ENCODE peak calls at places on chromosomes 6 and 20, in four cellular contexts. E is ovary, W is stomach, G is tibial nerve. Q is an unnamed sample.

GRCh38 chr6:53910834-53911233 is 116.0 kb downstream of the LRRC1 start:
- DNase-seq in E (no peak), W (no peak), G (no peak), Q (no peak)

GRCh38 chr20:40506567-40506966 is 182.5 kb downstream of the MAFB start:
- DNase-seq in E (peak), W (peak), G (peak), Q (peak)

GRCh38 chr20:43540673-43541060 is 18.2 kb upstream of the SGK2 start:
- DNase-seq in E (no peak), W (peak), G (no peak), Q (no peak)

GRCh38 chr6:7528565-7528964 is 12.9 kb upstream of the DSP start:
- DNase-seq in E (no peak), W (no peak), G (no peak), Q (no peak)

GRCh38 chr6:138404666-138405337 is 779 bp downstream of the HEBP2 start:
- DNase-seq in E (peak), W (no peak), G (no peak), Q (no peak)

GRCh38 chr20:57195759-57196100 is 70.7 kb downstream of the BMP7 start:
- DNase-seq in E (no peak), W (no peak), G (no peak), Q (no peak)

GRCh38 chr20:38193586-38194105 is 28.6 kb upstream of the TGM2 start:
- DNase-seq in E (no peak), W (no peak), G (no peak), Q (no peak)

GRCh38 chr6:74741608-74742007 is 464.2 kb downstream of the COL12A1 start:
- DNase-seq in E (no peak), W (no peak), G (no peak), Q (no peak)

GRCh38 chr6:125789576-125790402 is 971 bp upstream of the NCOA7 start:
- DNase-seq in E (peak), W (peak), G (no peak), Q (no peak)

GRCh38 chr6:158870418-158870957 is 51.3 kb upstream of the EZR start:
- DNase-seq in E (no peak), W (no peak), G (no peak), Q (no peak)

GRCh38 chr6:166786704-166787293 is 159.7 kb upstream of the RPS6KA2 start:
- DNase-seq in E (no peak), W (no peak), G (no peak), Q (no peak)

GRCh38 chr6:54533567-54533966 is 225.3 kb downstream of the TINAG start:
- DNase-seq in E (no peak), W (no peak), G (no peak), Q (no peak)

GRCh38 chr20:49964964-49965780 is 17.6 kb upstream of the SNAI1 start:
- DNase-seq in E (no peak), W (peak), G (no peak), Q (no peak)

GRCh38 chr6:6713660-6714446 is 125.3 kb downstream of the LY86 start:
- DNase-seq in E (no peak), W (no peak), G (peak), Q (no peak)

GRCh38 chr20:20946122-20946759 is 159.9 kb downstream of the LINC00237 start:
- DNase-seq in E (no peak), W (no peak), G (no peak), Q (no peak)

GRCh38 chr6:21325201-21325856 is 268.2 kb upstream of the SOX4 start:
- DNase-seq in E (no peak), W (no peak), G (no peak), Q (no peak)

GRCh38 chr6:131733376-131734016 is 22.7 kb upstream of the CTAGE9 start:
- DNase-seq in E (no peak), W (no peak), G (no peak), Q (no peak)

GRCh38 chr20:36310215-36310981 is 4.3 kb downstream of the DLGAP4 start:
- DNase-seq in E (no peak), W (no peak), G (no peak), Q (no peak)

GRCh38 chr20:8399963-8400362 is 267.9 kb downstream of the PLCB1 start:
- DNase-seq in E (no peak), W (no peak), G (no peak), Q (no peak)

GRCh38 chr6:46684771-46685170 is 2.9 kb upstream of the TDRD6 start:
- DNase-seq in E (no peak), W (no peak), G (no peak), Q (no peak)

GRCh38 chr20:22285555-22285954 is 298.8 kb downstream of the FOXA2 start:
- DNase-seq in E (no peak), W (no peak), G (no peak), Q (no peak)

GRCh38 chr6:106103728-106104109 is 17.6 kb downstream of the PRDM1 start:
- DNase-seq in E (no peak), W (peak), G (no peak), Q (no peak)

GRCh38 chr6:167528239-167528638 is 203.4 kb downstream of the TTLL2 start:
- DNase-seq in E (no peak), W (no peak), G (no peak), Q (no peak)

GRCh38 chr6:85923013-85923430 is 280.3 kb upstream of the SYNCRIP start:
- DNase-seq in E (peak), W (no peak), G (no peak), Q (no peak)

GRCh38 chr20:33811763-33812672 is 870 bp downstream of the CHMP4B start:
- DNase-seq in E (peak), W (peak), G (peak), Q (peak)

GRCh38 chr20:42082611-42083010 is 464.4 kb upstream of the CHD6 start:
- DNase-seq in E (no peak), W (no peak), G (peak), Q (no peak)

GRCh38 chr20:51388227-51388626 is 154.3 kb downstream of the NFATC2 start:
- DNase-seq in E (no peak), W (no peak), G (no peak), Q (no peak)

GRCh38 chr6:133641111-133641510 is 247.8 kb upstream of the TCF21 start:
- DNase-seq in E (no peak), W (no peak), G (no peak), Q (no peak)

GRCh38 chr20:32635764-32636163 is 38.0 kb downstream of the C20orf203 start:
- DNase-seq in E (no peak), W (no peak), G (no peak), Q (no peak)

GRCh38 chr6:150964765-150965164 is 99.3 kb downstream of the MTHFD1L start:
- DNase-seq in E (no peak), W (no peak), G (no peak), Q (no peak)

GRCh38 chr20:15902493-15902892 is 670.8 kb downstream of the KIF16B start:
- DNase-seq in E (no peak), W (no peak), G (no peak), Q (no peak)

GRCh38 chr6:106488494-106489369 is 128.2 kb downstream of the CRYBG1 start:
- DNase-seq in E (no peak), W (no peak), G (no peak), Q (no peak)

GRCh38 chr6:154555075-154555677 is 44.7 kb upstream of the CNKSR3 start:
- DNase-seq in E (no peak), W (no peak), G (no peak), Q (no peak)

GRCh38 chr6:129115491-129115890 is 232.6 kb downstream of the LAMA2 start:
- DNase-seq in E (no peak), W (no peak), G (no peak), Q (no peak)

GRCh38 chr20:49557449-49557848 is 10.5 kb downstream of the PTGIS start:
- DNase-seq in E (no peak), W (no peak), G (no peak), Q (no peak)

GRCh38 chr6:41408576-41408975 is 73.2 kb downstream of the NCR2 start:
- DNase-seq in E (no peak), W (no peak), G (no peak), Q (no peak)

GRCh38 chr20:51487525-51488279 is 54.8 kb downstream of the NFATC2 start:
- DNase-seq in E (no peak), W (no peak), G (no peak), Q (no peak)

GRCh38 chr6:121106962-121107361 is 227.3 kb downstream of the TBC1D32 start:
- DNase-seq in E (no peak), W (no peak), G (no peak), Q (no peak)

GRCh38 chr6:121105461-121105860 is 228.8 kb downstream of the TBC1D32 start:
- DNase-seq in E (no peak), W (no peak), G (no peak), Q (no peak)

GRCh38 chr6:121112358-121112757 is 221.9 kb downstream of the TBC1D32 start:
- DNase-seq in E (no peak), W (no peak), G (no peak), Q (no peak)

DNA sequence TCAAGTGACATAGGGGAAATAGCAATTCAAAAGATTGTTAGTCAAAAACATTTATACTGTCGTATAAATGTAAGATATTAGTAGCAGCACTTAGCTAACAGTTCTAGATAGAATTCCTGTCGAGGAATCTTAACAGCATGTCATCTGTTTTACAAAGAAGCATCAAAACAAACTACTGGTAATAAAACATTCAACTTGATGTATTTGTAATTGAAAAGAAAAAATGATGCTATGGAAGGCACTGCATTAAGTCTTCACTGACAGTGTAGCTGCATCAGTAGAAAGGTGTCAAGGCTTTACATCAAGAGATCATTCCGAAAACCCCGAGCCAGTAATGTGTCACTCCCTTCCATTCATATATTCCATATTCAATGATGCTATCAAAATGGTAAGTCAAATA is 223.5 kb downstream of the TBC1D32 start:
- DNase-seq in E (no peak), W (no peak), G (no peak), Q (no peak)
- TF ChIP-seq EP300 in E (no peak), W (no peak), G (no peak), Q (no peak)

GRCh38 chr6:104859225-104860146 is at the start of gene HACE1:
- DNase-seq in E (peak), W (peak), G (peak), Q (peak)

GRCh38 chr6:104860221-104860620 is 502 bp upstream of the HACE1 start:
- DNase-seq in E (no peak), W (no peak), G (no peak), Q (no peak)

DNA sequence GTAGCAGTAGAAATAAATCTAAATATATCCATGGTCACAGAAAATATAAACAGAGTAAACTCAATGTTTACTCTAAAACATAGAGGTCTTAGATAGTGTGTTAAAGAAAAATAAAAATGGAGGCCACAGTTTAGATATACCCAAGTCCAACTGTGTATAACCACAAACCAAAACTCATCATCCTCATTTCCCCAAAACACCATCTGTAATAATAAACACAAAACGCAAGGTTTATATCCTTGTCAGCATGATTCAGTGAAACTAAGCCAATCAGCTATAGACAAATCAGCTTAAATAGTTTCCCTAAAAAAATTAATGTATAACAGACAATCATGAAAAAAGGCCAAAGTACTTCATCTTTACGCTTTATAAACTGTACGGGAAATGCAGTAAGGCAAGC is 2.7 kb upstream of the HACE1 start:
- DNase-seq in E (no peak), W (no peak), G (no peak), Q (no peak)
- TF ChIP-seq EP300 in E (no peak), W (no peak), G (no peak), Q (no peak)

DNA sequence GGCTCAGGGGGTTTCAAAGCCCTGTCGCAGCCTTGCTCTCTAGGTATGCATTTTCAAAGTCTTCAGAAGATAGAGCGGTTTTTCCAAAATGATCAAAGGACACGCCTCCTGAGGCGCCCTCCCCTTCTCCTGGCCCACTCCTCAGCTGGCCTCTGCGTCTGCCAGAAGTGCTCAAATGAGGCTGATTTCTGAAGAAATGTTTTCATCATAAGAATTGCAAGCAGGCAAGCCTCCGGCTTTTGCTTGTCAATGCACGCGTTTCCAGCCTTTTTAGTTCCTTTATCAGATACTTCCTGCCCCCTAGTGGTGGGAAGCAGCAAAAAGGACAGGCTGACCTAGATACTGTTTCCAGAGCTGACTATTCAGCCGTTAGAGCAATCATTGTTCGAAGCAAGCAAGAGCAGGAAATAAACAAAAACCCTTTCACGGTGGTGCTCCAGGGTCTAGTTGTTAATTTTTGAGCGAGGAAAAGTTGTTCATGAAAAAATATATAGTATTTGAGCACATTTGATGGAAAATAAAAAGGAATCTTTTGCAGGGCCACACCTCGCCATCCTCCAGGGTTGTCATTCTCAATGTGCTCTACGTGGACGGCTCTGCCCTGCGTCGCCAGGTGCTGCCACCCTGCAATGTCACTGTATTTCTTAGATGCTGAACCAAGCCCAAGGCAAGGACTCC is 93.4 kb upstream of the ASF1A start:
- DNase-seq in E (peak), W (peak), G (peak), Q (peak)
- TF ChIP-seq EP300 in E (no peak), W (no peak), G (no peak), Q (no peak)

GRCh38 chr6:57317060-57317943 is at the start of gene PRIM2:
- DNase-seq in E (peak), W (peak), G (peak), Q (peak)
- TF ChIP-seq EP300 in E (no peak), W (no peak), G (peak), Q (no peak)

GRCh38 chr6:88120635-88121034 is 45.5 kb downstream of the CNR1 start:
- DNase-seq in E (no peak), W (no peak), G (no peak), Q (no peak)
- TF ChIP-seq EP300 in E (no peak), W (no peak), G (no peak), Q (no peak)

GRCh38 chr6:15363523-15364400 is 117.9 kb downstream of the JARID2 start:
- DNase-seq in E (no peak), W (no peak), G (no peak), Q (no peak)
- TF ChIP-seq EP300 in E (no peak), W (no peak), G (no peak), Q (no peak)

DNA sequence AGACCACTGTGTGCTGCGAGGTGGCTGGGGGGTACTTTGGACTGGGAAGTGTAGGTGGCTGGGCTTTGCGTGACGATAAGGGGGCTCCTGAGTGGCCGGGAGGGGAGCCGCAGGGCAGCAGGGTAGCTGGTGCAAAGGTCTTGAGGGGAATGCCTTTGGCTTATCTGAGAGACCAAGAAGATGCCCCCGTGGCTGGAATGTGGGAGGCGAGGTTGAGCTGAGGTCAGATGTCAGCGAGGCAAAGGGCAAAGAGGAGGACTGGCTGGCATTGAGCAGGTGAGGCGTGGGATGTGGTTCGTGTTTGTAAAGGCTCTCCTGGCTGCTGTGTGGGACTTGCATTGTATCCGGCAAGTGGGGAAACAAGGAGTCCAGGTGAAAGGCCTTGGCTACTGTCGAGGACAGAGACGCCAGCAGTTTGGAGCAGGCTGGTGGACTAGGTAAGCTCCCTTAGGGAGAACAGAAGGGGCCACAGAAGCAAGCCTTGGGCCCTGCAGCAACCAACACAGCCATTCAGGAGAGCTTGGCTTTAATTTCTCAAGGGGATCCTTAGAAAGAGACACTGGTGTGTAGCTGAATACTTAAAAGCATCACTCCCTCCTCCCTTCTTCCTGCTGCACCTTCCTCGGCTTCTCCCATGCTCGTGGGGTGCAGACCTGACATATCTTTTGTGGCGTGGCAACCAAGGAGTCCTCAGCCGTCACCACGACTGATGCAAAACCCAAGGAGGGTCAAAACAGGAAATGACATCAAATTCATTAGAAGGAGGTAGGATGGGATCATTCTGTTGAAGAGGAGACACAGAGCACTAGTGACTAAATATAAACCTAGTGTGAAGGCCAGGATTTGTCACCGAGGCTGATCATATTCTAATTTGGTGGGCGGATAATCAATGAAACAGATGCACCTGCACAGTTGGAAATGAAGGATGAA is 53.5 kb upstream of the ERVFRD-1 start:
- DNase-seq in E (no peak), W (no peak), G (no peak), Q (no peak)
- TF ChIP-seq EP300 in E (no peak), W (no peak), G (no peak), Q (no peak)

GRCh38 chr20:10673831-10674683 is at the start of gene JAG1:
- DNase-seq in E (peak), W (peak), G (peak), Q (peak)
- TF ChIP-seq EP300 in E (no peak), W (no peak), G (peak), Q (no peak)

GRCh38 chr6:152981989-152982767 is 663 bp downstream of the FBXO5 start:
- DNase-seq in E (peak), W (no peak), G (no peak), Q (peak)

GRCh38 chr6:152986978-152987377 is 4.1 kb upstream of the FBXO5 start:
- DNase-seq in E (no peak), W (no peak), G (no peak), Q (no peak)

GRCh38 chr6:152982768-152983636 is at the start of gene FBXO5:
- DNase-seq in E (peak), W (peak), G (peak), Q (peak)

GRCh38 chr6:152983637-152984386 is 971 bp upstream of the FBXO5 start:
- DNase-seq in E (peak), W (peak), G (peak), Q (peak)

GRCh38 chr6:152984387-152984872 is 1.6 kb upstream of the FBXO5 start:
- DNase-seq in E (no peak), W (no peak), G (no peak), Q (no peak)
- TF ChIP-seq EP300 in E (no peak), W (no peak), G (no peak), Q (no peak)

GRCh38 chr6:31620586-31621319 is at the start of gene PRRC2A:
- DNase-seq in E (no peak), W (peak), G (peak), Q (peak)
- TF ChIP-seq EP300 in E (no peak), W (no peak), G (peak), Q (no peak)

Q was measured in suprapubic skin.